ENCODE peak calls at places on chromosomes 3 and 15, in ten cellular contexts. E, P, V, R, Y, M, N, L, G and O are unnamed samples.

GRCh38 chr3:9780920-9781319 is 11.2 kb upstream of the CAMK1 start:
- DNase-seq in R (no peak), M (no peak), Y (no peak), L (no peak), E (no peak), G (no peak), P (no peak), N (no peak), V (no peak), O (no peak)

GRCh38 chr15:57375827-57376694 is at the start of gene CGNL1:
- DNase-seq in R (peak; percentile 77), Y (no peak), E (peak; percentile 56), V (no peak), P (peak; percentile 27), G (peak; percentile 77), L (peak; percentile 39), M (peak; percentile 77), N (no peak), O (peak; percentile 59)

GRCh38 chr3:105679951-105680350 is 188.9 kb downstream of the CBLB start:
- DNase-seq in Y (no peak), G (no peak), L (no peak), R (no peak), E (no peak), M (no peak), V (no peak), P (no peak), N (no peak), O (no peak)

GRCh38 chr3:122324871-122325323 is at the start of gene CSTA:
- DNase-seq in G (no peak), R (no peak), P (no peak), V (no peak), N (no peak), E (no peak), Y (peak; percentile 74), L (no peak), M (no peak), O (no peak)

GRCh38 chr3:51371943-51372557 is 13.0 kb upstream of the MANF start:
- DNase-seq in E (no peak), R (peak; percentile 92), G (peak; percentile 88), Y (peak; percentile 56), V (peak; percentile 53), M (peak; percentile 75), L (no peak), P (peak; percentile 61), N (no peak), O (no peak)

GRCh38 chr3:171001250-171001893 is 25.1 kb downstream of the SLC2A2 start:
- DNase-seq in Y (no peak), R (no peak), N (no peak), P (no peak), V (no peak), E (no peak), M (no peak), L (no peak), G (no peak), O (no peak)

GRCh38 chr3:23696842-23697241 is 108.9 kb upstream of the UBE2E1 start:
- DNase-seq in Y (no peak), E (no peak), P (no peak), N (no peak), V (no peak), R (no peak), G (peak; percentile 34), L (no peak), M (no peak), O (no peak)

GRCh38 chr3:148229107-148229506 is 468.6 kb upstream of the AGTR1 start:
- DNase-seq in V (no peak), Y (no peak), R (no peak), E (no peak), N (no peak), G (no peak), L (no peak), M (no peak), P (no peak), O (no peak)

GRCh38 chr15:85274315-85275050 is 105.9 kb upstream of the AKAP13 start:
- DNase-seq in N (no peak), V (no peak), G (no peak), P (no peak), R (no peak), Y (no peak), E (no peak), L (no peak), M (no peak), O (no peak)

GRCh38 chr3:61181874-61182273 is 69.4 kb downstream of the FHIT start:
- DNase-seq in R (no peak), V (no peak), L (no peak), N (no peak), M (no peak), G (peak; percentile 12), P (peak; percentile 24), E (no peak), Y (no peak), O (no peak)

GRCh38 chr3:126679318-126679751 is 24.4 kb upstream of the TXNRD3 start:
- DNase-seq in P (peak; percentile 75), Y (peak; percentile 66), G (peak; percentile 87), N (peak; percentile 91), E (peak; percentile 89), M (peak; percentile 90), L (peak; percentile 81), R (peak; percentile 89), V (peak; percentile 80), O (peak; percentile 88)

DNA sequence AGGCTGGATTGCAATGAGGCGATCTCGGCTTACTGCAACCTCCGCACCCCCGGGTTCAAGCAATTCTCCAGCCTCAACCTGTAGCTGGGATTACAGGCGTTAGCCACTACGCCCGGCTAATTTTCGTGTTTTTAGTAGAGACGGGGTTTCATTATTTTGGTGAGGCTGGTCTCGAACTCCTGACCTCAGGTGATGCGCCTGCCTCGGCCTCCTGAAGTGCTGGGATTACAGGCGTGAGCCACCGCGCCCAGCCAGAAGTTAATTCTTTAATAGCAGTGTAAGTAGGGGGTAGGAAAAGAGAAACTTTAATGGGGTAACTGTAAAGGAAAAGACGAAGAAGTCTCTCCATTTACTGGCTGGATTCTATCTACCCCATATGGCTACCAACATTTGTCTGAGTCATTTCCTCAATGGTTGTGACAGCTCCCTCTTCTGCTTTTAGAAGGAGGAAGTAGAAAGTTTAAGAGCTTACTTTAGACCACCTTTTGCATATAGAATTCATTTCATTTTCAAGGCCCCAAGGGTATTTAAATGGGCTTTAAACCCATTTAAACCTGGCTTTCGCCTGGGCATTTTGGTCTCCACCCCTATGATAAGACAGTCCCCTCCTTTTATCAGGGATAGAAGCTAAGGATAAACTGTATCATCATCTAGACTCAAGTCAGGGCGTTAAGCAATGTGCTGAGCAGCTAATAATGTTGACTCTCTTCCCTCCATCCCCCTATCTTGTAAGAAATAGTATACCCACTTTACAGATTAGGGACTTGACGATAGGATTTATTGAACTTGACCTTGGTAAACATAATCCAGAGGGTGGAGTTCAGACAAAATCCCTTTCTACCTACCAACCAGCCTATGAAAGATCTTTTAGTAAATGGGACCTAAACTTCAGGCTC is 1.1 kb upstream of the CDV3 start:
- DNase-seq in N (no peak), Y (peak; percentile 86), P (no peak), E (no peak), L (no peak), M (no peak), R (peak; percentile 13), V (no peak), G (peak; percentile 17), O (no peak)
- H3K4me3 ChIP-seq in N (peak overlapping the region; percentile 73), Y (peak overlapping the region; percentile 28), P (peak overlapping the region; percentile 35), E (peak overlapping the region; percentile 42), L (peak overlapping the region; percentile 60), M (no peak overlapping the region), R (peak overlapping the region; percentile 46), V (peak overlapping the region; percentile 37), G (no peak overlapping the region), O (peak overlapping the region; percentile 57)

DNA sequence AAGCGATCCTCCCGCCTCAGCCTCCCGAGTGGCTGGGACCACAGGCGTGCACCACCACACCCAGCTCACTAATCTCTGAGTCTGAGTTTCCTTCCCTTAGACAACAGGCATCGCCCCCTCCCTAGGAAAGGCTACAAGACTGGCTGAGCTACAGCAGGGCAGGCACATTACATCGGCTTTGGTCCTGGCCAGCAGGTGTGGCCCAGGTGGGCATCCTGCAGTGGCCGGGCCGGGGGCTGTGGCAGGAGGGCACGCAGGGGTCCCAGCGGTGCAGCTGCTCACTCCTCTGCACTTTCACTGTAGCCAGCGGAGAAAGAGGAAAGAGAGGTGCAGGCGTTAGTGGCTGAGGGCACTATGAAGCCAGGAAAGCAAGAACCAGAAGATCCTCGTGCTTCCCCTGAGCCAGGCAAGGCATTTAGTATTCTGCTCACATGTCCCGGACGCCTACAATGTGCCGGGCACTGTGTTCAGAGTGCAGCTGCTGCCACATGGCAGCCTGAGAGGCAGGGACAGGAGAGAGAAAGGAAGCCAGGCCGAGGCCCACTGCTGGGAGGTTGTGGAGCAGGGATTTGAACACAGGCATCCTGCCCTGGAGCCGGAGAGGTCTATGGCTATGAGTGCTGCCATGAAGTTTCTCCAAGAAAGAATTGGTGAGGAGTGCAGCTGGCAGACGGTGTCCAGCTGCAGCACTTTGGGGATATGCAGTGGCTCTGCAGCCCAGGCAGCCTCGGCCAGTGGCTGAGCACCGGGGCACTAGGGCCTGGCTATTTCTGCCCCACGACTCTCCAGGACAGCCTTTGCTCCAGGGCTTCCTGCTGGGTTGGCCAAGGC is 22.3 kb downstream of the GRIP2 start:
- DNase-seq in P (no peak), Y (no peak), R (no peak), N (no peak), G (no peak), L (no peak), V (no peak), M (no peak), E (no peak), O (no peak)
- H3K27ac ChIP-seq in P (no peak overlapping the region), Y (no peak overlapping the region), R (no peak overlapping the region), N (no peak overlapping the region), G (no peak overlapping the region), L (peak overlapping the region; percentile 38), V (no peak overlapping the region), M (no peak overlapping the region), E (no peak overlapping the region), O (no peak overlapping the region)

GRCh38 chr3:84958495-84959469 is at the start of gene CADM2:
- DNase-seq in V (peak; percentile 49), E (peak; percentile 88), Y (peak; percentile 81), P (peak; percentile 92), R (peak; percentile 99), G (peak; percentile 95), M (peak; percentile 95), N (no peak), L (peak; percentile 86), O (peak; percentile 90)
- TF ChIP-seq CTCF in V (no peak), E (no peak), Y (no peak), P (no peak), R (peak; percentile 64), G (peak; percentile 44), M (no peak), N (no peak), L (no peak), O (peak; percentile 28)

GRCh38 chr3:56758539-56758981 is 43.2 kb downstream of the ARHGEF3 start:
- DNase-seq in Y (peak; percentile 11), G (peak; percentile 61), E (peak; percentile 55), R (no peak), N (no peak), P (peak; percentile 57), V (peak; percentile 39), M (peak; percentile 64), L (no peak), O (no peak)
- H3K4me3 ChIP-seq in Y (no peak overlapping the region), G (no peak overlapping the region), E (peak overlapping the region; percentile 12), R (no peak overlapping the region), N (no peak overlapping the region), P (no peak overlapping the region), V (no peak overlapping the region), M (no peak overlapping the region), L (no peak overlapping the region), O (no peak overlapping the region)

DNA sequence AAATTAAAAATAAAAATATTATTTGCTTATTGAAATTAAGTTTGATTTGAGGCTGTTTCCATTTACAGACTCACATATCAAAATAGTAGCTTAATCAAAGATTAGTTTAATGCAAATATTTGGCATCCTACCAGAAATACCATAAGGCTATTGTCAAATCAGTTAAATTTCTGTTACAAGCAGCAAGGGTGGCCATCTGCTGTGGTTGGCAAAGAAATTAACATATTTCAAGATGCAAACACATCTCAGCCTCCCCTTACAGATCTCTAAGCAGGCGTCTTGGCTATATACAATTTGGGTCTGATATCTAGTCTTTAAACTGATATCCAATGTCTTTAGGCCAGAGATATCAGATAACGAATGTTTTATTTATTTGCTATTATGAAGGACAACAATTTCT is 83.2 kb upstream of the NEDD4 start:
- DNase-seq in G (no peak), M (no peak), L (no peak), E (no peak), Y (no peak), R (no peak), N (no peak), P (no peak), V (no peak), O (no peak)
- H3K27ac ChIP-seq in G (no peak overlapping the region), M (no peak overlapping the region), L (no peak overlapping the region), E (no peak overlapping the region), Y (no peak overlapping the region), R (no peak overlapping the region), N (no peak overlapping the region), P (no peak overlapping the region), V (no peak overlapping the region), O (no peak overlapping the region)